ENCODE peak calls at places on chromosome 13, in five cellular contexts. T, N, Z, B and O are unnamed samples.
A peak's percentile ranks its signal among the peaks of the same experiment; 100 is the strongest.

GRCh38 chr13:99796175-99796819 is 175.3 kb downstream of the ZIC5 start:
- DNase-seq in N (peak; percentile 10), Z (no peak), T (peak; percentile 30), B (peak; percentile 51), O (peak; percentile 12)

GRCh38 chr13:105937451-105937850 is 598.0 kb downstream of the EFNB2 start:
- DNase-seq in T (no peak), B (no peak), N (no peak), Z (no peak), O (peak; percentile 84)

GRCh38 chr13:30679483-30680330 is 55.6 kb upstream of the ALOX5AP start:
- DNase-seq in N (no peak), Z (peak; percentile 39), B (peak; percentile 51), T (peak; percentile 62), O (no peak)

GRCh38 chr13:39463611-39464010 is 139.4 kb downstream of the LHFPL6 start:
- DNase-seq in T (no peak), B (no peak), N (peak; percentile 16), Z (no peak), O (no peak)

GRCh38 chr13:75935805-75936204 is 299.7 kb downstream of the LMO7 start:
- DNase-seq in Z (no peak), N (no peak), T (no peak), B (no peak), O (no peak)

GRCh38 chr13:19622189-19622588 is 11.3 kb upstream of the MPHOSPH8 start:
- DNase-seq in N (no peak), Z (no peak), T (no peak), B (no peak), O (no peak)

GRCh38 chr13:96080676-96081075 is 9.2 kb upstream of the HS6ST3 start:
- DNase-seq in N (no peak), B (no peak), Z (no peak), T (no peak), O (no peak)

GRCh38 chr13:39037880-39038568 is at the start of the genes NHLRC3 and PROSER1:
- DNase-seq in N (peak; percentile 89), B (peak; percentile 88), T (peak; percentile 97), Z (peak; percentile 87), O (peak; percentile 87)

GRCh38 chr13:33441015-33441414 is 155.5 kb upstream of the STARD13 start:
- DNase-seq in B (peak; percentile 48), Z (no peak), T (peak; percentile 38), N (no peak), O (peak; percentile 17)

GRCh38 chr13:26017932-26018690 is 33.7 kb downstream of the SHISA2 start:
- DNase-seq in T (peak; percentile 54), Z (no peak), B (no peak), N (peak; percentile 35), O (no peak)

GRCh38 chr13:78022164-78022877 is 103.7 kb upstream of the EDNRB start:
- DNase-seq in B (peak; percentile 58), Z (no peak), T (peak; percentile 74), N (peak; percentile 60), O (peak; percentile 10)

GRCh38 chr13:28059214-28059613 is 41.2 kb downstream of the FLT3 start:
- DNase-seq in Z (no peak), B (peak; percentile 38), T (peak; percentile 26), N (no peak), O (peak; percentile 41)

GRCh38 chr13:51534075-51534817 is 50.0 kb upstream of the WDFY2 start:
- DNase-seq in T (no peak), Z (no peak), B (no peak), N (no peak), O (no peak)

GRCh38 chr13:19927117-19927734 is 31.3 kb upstream of the ZMYM2 start:
- DNase-seq in B (peak; percentile 57), T (peak; percentile 15), N (peak; percentile 8), Z (no peak), O (peak; percentile 47)

GRCh38 chr13:99075268-99076191 is 97.7 kb upstream of the DOCK9 start:
- DNase-seq in N (no peak), B (no peak), T (no peak), Z (no peak), O (no peak)

GRCh38 chr13:32415019-32415418 is 12.9 kb downstream of the N4BP2L1 start:
- DNase-seq in Z (no peak), N (no peak), T (peak; percentile 26), B (peak; percentile 28), O (no peak)

GRCh38 chr13:113969311-113969972 is 4.4 kb downstream of the C13orf46 start:
- DNase-seq in Z (no peak), T (no peak), B (no peak), N (no peak), O (no peak)

GRCh38 chr13:75544681-75545333 is 4.8 kb upstream of the UCHL3 start:
- DNase-seq in Z (no peak), T (peak; percentile 90), N (peak; percentile 83), B (peak; percentile 96), O (peak; percentile 80)

GRCh38 chr13:64278493-64278892 is 2862.8 kb upstream of the PCDH20 start:
- DNase-seq in N (peak; percentile 75), B (peak; percentile 38), T (peak; percentile 29), Z (no peak), O (peak; percentile 56)

GRCh38 chr13:51542358-51542972 is 41.8 kb upstream of the WDFY2 start:
- DNase-seq in T (peak; percentile 35), Z (no peak), N (no peak), B (no peak), O (peak; percentile 38)

GRCh38 chr13:41520016-41520698 is 62.8 kb downstream of the RGCC start:
- DNase-seq in B (no peak), T (no peak), N (no peak), Z (no peak), O (peak; percentile 28)

GRCh38 chr13:113153810-113154748 is 4.4 kb upstream of the PROZ start:
- DNase-seq in Z (peak; percentile 86), T (peak; percentile 76), B (peak; percentile 52), N (peak; percentile 39), O (peak; percentile 84)

GRCh38 chr13:91699863-91700262 is 301.4 kb downstream of the GPC5 start:
- DNase-seq in B (no peak), T (no peak), N (no peak), Z (no peak), O (no peak)

GRCh38 chr13:47159853-47160550 is 263.1 kb upstream of the HTR2A start:
- DNase-seq in T (no peak), Z (no peak), B (no peak), N (no peak), O (no peak)

GRCh38 chr13:44050450-44051063 is 170.9 kb downstream of the LACC1 start:
- DNase-seq in B (peak; percentile 58), N (no peak), T (peak; percentile 54), Z (peak; percentile 15), O (no peak)

GRCh38 chr13:99605417-99606321 is 104.4 kb downstream of the TM9SF2 start:
- DNase-seq in N (peak; percentile 2), B (peak; percentile 14), Z (peak; percentile 17), T (peak; percentile 43), O (no peak)

GRCh38 chr13:60331249-60332012 is 65.6 kb upstream of the TDRD3 start:
- DNase-seq in N (no peak), Z (no peak), B (no peak), T (no peak), O (no peak)

GRCh38 chr13:78657699-78658629 is 991 bp downstream of the OBI1 start:
- DNase-seq in T (peak; percentile 21), B (peak; percentile 33), N (no peak), Z (no peak), O (no peak)

GRCh38 chr13:67101730-67102467 is 128.2 kb downstream of the PCDH9 start:
- DNase-seq in T (no peak), Z (no peak), B (no peak), N (peak; percentile 30), O (no peak)
- H3K4me3 ChIP-seq in T (no peak overlapping the region), Z (peak overlapping the region; percentile 31), B (no peak overlapping the region), N (no peak overlapping the region), O (no peak overlapping the region)

GRCh38 chr13:111049791-111050538 is 65.1 kb upstream of the ARHGEF7 start:
- DNase-seq in N (no peak), B (peak; percentile 34), T (peak; percentile 52), Z (peak; percentile 18), O (peak; percentile 56)
- TF ChIP-seq CTCF in N (peak; percentile 42), B (peak; percentile 45), T (peak; percentile 49), Z (peak; percentile 67), O (peak; percentile 41)

DNA sequence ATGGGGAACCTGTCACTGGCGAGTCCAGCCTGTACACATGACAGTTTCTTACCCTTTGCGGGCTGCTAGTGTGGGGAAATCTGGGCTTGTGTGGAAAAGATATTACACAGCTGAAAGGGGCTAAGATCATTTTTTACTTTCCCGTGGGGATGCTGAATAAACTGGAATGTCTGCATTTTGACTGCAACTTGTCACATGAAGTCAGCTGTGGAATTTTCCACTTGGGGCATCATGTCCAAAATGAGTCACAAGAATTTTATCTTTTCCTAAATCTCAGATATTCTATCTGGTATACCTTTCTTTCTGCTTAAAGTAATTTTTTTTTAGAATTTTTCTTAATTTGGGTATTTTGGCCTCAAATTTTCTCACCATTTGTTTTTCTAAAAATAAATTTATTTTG is 170.4 kb downstream of the IRS2 start:
- DNase-seq in N (no peak), B (no peak), T (no peak), Z (no peak), O (no peak)
- H3K4me3 ChIP-seq in N (no peak overlapping the region), B (no peak overlapping the region), T (no peak overlapping the region), Z (no peak overlapping the region), O (no peak overlapping the region)

GRCh38 chr13:88979465-88980180 is 1308.5 kb downstream of the SLITRK5 start:
- DNase-seq in T (peak; percentile 29), Z (no peak), B (no peak), N (peak; percentile 0), O (no peak)
- TF ChIP-seq CTCF in T (no peak), Z (no peak), B (no peak), N (no peak), O (no peak)

GRCh38 chr13:94711561-94712286 is 621 bp downstream of the SOX21 start:
- DNase-seq in Z (no peak), T (peak; percentile 26), B (peak; percentile 28), N (peak; percentile 29), O (peak; percentile 24)
- H3K4me3 ChIP-seq in Z (peak overlapping the region; percentile 50), T (peak overlapping the region; percentile 11), B (no peak overlapping the region), N (no peak overlapping the region), O (no peak overlapping the region)